ENCODE peak calls at places on chromosome 4, in four cellular contexts. One of them, this sample, is unnamed. For H3K4me1, the result is how much of the 10 kb centered on the place peaks cover.

GRCh38 chr4:85128246-85129204 is 162.0 kb upstream of the WDFY3 start:
- DNase-seq in cardiac muscle cell: no peak
- DNase-seq in uterus: no peak
- DNase-seq in neural progenitor cell: peak
- DNase-seq in this sample: no peak

GRCh38 chr4:26181616-26182015 is 139.2 kb upstream of the RBPJ start:
- DNase-seq in neural progenitor cell: no peak
- DNase-seq in cardiac muscle cell: no peak
- DNase-seq in uterus: no peak
- DNase-seq in this sample: no peak

GRCh38 chr4:147371661-147372060 is 109.2 kb upstream of the EDNRA start:
- DNase-seq in uterus: no peak
- DNase-seq in neural progenitor cell: no peak
- DNase-seq in cardiac muscle cell: peak
- DNase-seq in this sample: no peak

GRCh38 chr4:163142246-163142645 is 24.4 kb downstream of the NAF1 start:
- DNase-seq in neural progenitor cell: no peak
- DNase-seq in cardiac muscle cell: no peak
- DNase-seq in uterus: no peak
- DNase-seq in this sample: no peak

GRCh38 chr4:33715996-33716395 is 2528.3 kb downstream of the ARAP2 start:
- DNase-seq in uterus: no peak
- DNase-seq in neural progenitor cell: no peak
- DNase-seq in cardiac muscle cell: peak
- DNase-seq in this sample: no peak

GRCh38 chr4:88791274-88791673 is 93.6 kb upstream of the NAP1L5 start:
- DNase-seq in neural progenitor cell: no peak
- DNase-seq in cardiac muscle cell: peak
- DNase-seq in uterus: no peak
- DNase-seq in this sample: no peak

GRCh38 chr4:159175165-159175988 is 72.5 kb downstream of the RAPGEF2 start:
- DNase-seq in cardiac muscle cell: peak
- DNase-seq in uterus: peak
- DNase-seq in neural progenitor cell: peak
- DNase-seq in this sample: peak

GRCh38 chr4:96352051-96352517 is 512.2 kb downstream of the PDHA2 start:
- DNase-seq in neural progenitor cell: peak
- DNase-seq in uterus: no peak
- DNase-seq in cardiac muscle cell: peak
- DNase-seq in this sample: no peak

GRCh38 chr4:158895797-158896442 is 127.1 kb downstream of the FNIP2 start:
- DNase-seq in uterus: no peak
- DNase-seq in cardiac muscle cell: peak
- DNase-seq in neural progenitor cell: peak
- DNase-seq in this sample: no peak

GRCh38 chr4:8507251-8507570 is 66.6 kb downstream of the TRMT44 start:
- DNase-seq in uterus: no peak
- DNase-seq in neural progenitor cell: no peak
- DNase-seq in cardiac muscle cell: peak
- DNase-seq in this sample: no peak

GRCh38 chr4:7647932-7648812 is 213.4 kb upstream of the PSAPL1 start:
- DNase-seq in neural progenitor cell: no peak
- DNase-seq in uterus: no peak
- DNase-seq in cardiac muscle cell: peak
- DNase-seq in this sample: no peak

GRCh38 chr4:17463606-17464005 is 48.3 kb downstream of the QDPR start:
- DNase-seq in cardiac muscle cell: no peak
- DNase-seq in neural progenitor cell: no peak
- DNase-seq in uterus: no peak
- DNase-seq in this sample: no peak

GRCh38 chr4:146436423-146437162 is 85.1 kb downstream of the SLC10A7 start:
- DNase-seq in uterus: no peak
- DNase-seq in cardiac muscle cell: no peak
- DNase-seq in neural progenitor cell: peak
- DNase-seq in this sample: no peak

GRCh38 chr4:184287697-184288255 is 70.1 kb upstream of the ENPP6 start:
- DNase-seq in cardiac muscle cell: peak
- DNase-seq in neural progenitor cell: peak
- DNase-seq in uterus: no peak
- DNase-seq in this sample: no peak

GRCh38 chr4:124111922-124112321 is 600.6 kb downstream of the ANKRD50 start:
- DNase-seq in neural progenitor cell: peak
- DNase-seq in cardiac muscle cell: peak
- DNase-seq in uterus: no peak
- DNase-seq in this sample: no peak

GRCh38 chr4:160175064-160175643 is 1072.3 kb downstream of the RAPGEF2 start:
- DNase-seq in cardiac muscle cell: no peak
- DNase-seq in neural progenitor cell: peak
- DNase-seq in uterus: no peak
- DNase-seq in this sample: no peak

GRCh38 chr4:174265917-174266316 is 17.6 kb downstream of the FBXO8 start:
- DNase-seq in neural progenitor cell: no peak
- DNase-seq in uterus: no peak
- DNase-seq in cardiac muscle cell: no peak
- DNase-seq in this sample: no peak

GRCh38 chr4:41991916-41992767 is 1.8 kb downstream of the SLC30A9 start:
- DNase-seq in neural progenitor cell: no peak
- DNase-seq in uterus: no peak
- DNase-seq in cardiac muscle cell: peak
- DNase-seq in this sample: no peak

GRCh38 chr4:173782660-173783059 is 252.6 kb upstream of the HAND2 start:
- DNase-seq in uterus: no peak
- DNase-seq in cardiac muscle cell: no peak
- DNase-seq in neural progenitor cell: no peak
- DNase-seq in this sample: no peak

GRCh38 chr4:17494258-17494657 is 17.6 kb downstream of the QDPR start:
- DNase-seq in cardiac muscle cell: peak
- DNase-seq in neural progenitor cell: no peak
- DNase-seq in uterus: peak
- DNase-seq in this sample: no peak

GRCh38 chr4:84085986-84086385 is 413.1 kb downstream of the NKX6-1 start:
- DNase-seq in cardiac muscle cell: no peak
- DNase-seq in uterus: no peak
- DNase-seq in neural progenitor cell: no peak
- DNase-seq in this sample: no peak

GRCh38 chr4:24686866-24687672 is 102.7 kb upstream of the DHX15 start:
- DNase-seq in cardiac muscle cell: peak
- DNase-seq in uterus: no peak
- DNase-seq in neural progenitor cell: peak
- DNase-seq in this sample: peak

GRCh38 chr4:165737309-165737972 is 135.6 kb upstream of the TLL1 start:
- DNase-seq in neural progenitor cell: no peak
- DNase-seq in uterus: no peak
- DNase-seq in cardiac muscle cell: no peak
- DNase-seq in this sample: no peak

GRCh38 chr4:83535520-83535944 is 376 bp upstream of the GPAT3 start:
- DNase-seq in neural progenitor cell: peak
- DNase-seq in cardiac muscle cell: peak
- DNase-seq in uterus: peak
- DNase-seq in this sample: peak

GRCh38 chr4:13546855-13547562 is 2.7 kb upstream of the NKX3-2 start:
- DNase-seq in uterus: no peak
- DNase-seq in cardiac muscle cell: no peak
- DNase-seq in neural progenitor cell: peak
- DNase-seq in this sample: no peak

GRCh38 chr4:170497105-170497504 is 407.3 kb upstream of the AADAT start:
- DNase-seq in cardiac muscle cell: no peak
- DNase-seq in neural progenitor cell: peak
- DNase-seq in uterus: no peak
- DNase-seq in this sample: no peak

GRCh38 chr4:147078875-147079658 is 133.4 kb upstream of the TTC29 start:
- DNase-seq in uterus: peak
- DNase-seq in neural progenitor cell: no peak
- DNase-seq in cardiac muscle cell: peak
- DNase-seq in this sample: peak

GRCh38 chr4:145230726-145231125 is 50.3 kb upstream of the OTUD4 start:
- DNase-seq in cardiac muscle cell: peak
- DNase-seq in neural progenitor cell: no peak
- DNase-seq in uterus: no peak
- DNase-seq in this sample: no peak

GRCh38 chr4:150402968-150403367 is 179.0 kb upstream of the MAB21L2 start:
- DNase-seq in cardiac muscle cell: no peak
- DNase-seq in neural progenitor cell: peak
- DNase-seq in uterus: no peak
- DNase-seq in this sample: peak

GRCh38 chr4:41124916-41125548 is 89.3 kb downstream of the APBB2 start:
- DNase-seq in cardiac muscle cell: no peak
- DNase-seq in neural progenitor cell: no peak
- DNase-seq in uterus: no peak
- DNase-seq in this sample: no peak

GRCh38 chr4:91830681-91831395 is 472.9 kb upstream of the GRID2 start:
- DNase-seq in uterus: no peak
- DNase-seq in cardiac muscle cell: no peak
- DNase-seq in neural progenitor cell: no peak
- DNase-seq in this sample: no peak

GRCh38 chr4:55866290-55866907 is 13.0 kb downstream of the EXOC1 start:
- DNase-seq in uterus: no peak
- DNase-seq in cardiac muscle cell: peak
- DNase-seq in neural progenitor cell: no peak
- DNase-seq in this sample: no peak

GRCh38 chr4:76448211-76448610 is 13.2 kb downstream of the SHROOM3 start:
- DNase-seq in cardiac muscle cell: no peak
- DNase-seq in neural progenitor cell: no peak
- DNase-seq in uterus: no peak
- DNase-seq in this sample: no peak

GRCh38 chr4:61511716-61512488 is 311.8 kb downstream of the ADGRL3 start:
- DNase-seq in uterus: no peak
- DNase-seq in neural progenitor cell: no peak
- DNase-seq in cardiac muscle cell: peak
- DNase-seq in this sample: no peak

GRCh38 chr4:94516999-94517398 is 65.3 kb downstream of the PDLIM5 start:
- DNase-seq in uterus: peak
- DNase-seq in cardiac muscle cell: peak
- DNase-seq in neural progenitor cell: no peak
- DNase-seq in this sample: no peak

GRCh38 chr4:161952382-161952781 is 211.4 kb downstream of the FSTL5 start:
- DNase-seq in cardiac muscle cell: peak
- DNase-seq in neural progenitor cell: no peak
- DNase-seq in uterus: no peak
- DNase-seq in this sample: no peak

GRCh38 chr4:123362103-123362502 is 34.5 kb upstream of the SPRY1 start:
- DNase-seq in cardiac muscle cell: no peak
- DNase-seq in uterus: no peak
- DNase-seq in neural progenitor cell: no peak
- DNase-seq in this sample: no peak

GRCh38 chr4:180538384-180539052 is 1704.7 kb upstream of the TENM3 start:
- DNase-seq in cardiac muscle cell: no peak
- DNase-seq in neural progenitor cell: no peak
- DNase-seq in uterus: no peak
- DNase-seq in this sample: no peak
- H3K4me1 ChIP-seq in cardiac muscle cell: under half
- H3K4me1 ChIP-seq in neural progenitor cell: under half
- H3K4me1 ChIP-seq in uterus: under half
- H3K4me1 ChIP-seq in this sample: under half

GRCh38 chr4:152784490-152785195 is 4.9 kb downstream of the ARFIP1 start:
- DNase-seq in cardiac muscle cell: peak
- DNase-seq in uterus: no peak
- DNase-seq in neural progenitor cell: no peak
- DNase-seq in this sample: no peak
- H3K4me1 ChIP-seq in cardiac muscle cell: under half
- H3K4me1 ChIP-seq in uterus: under half
- H3K4me1 ChIP-seq in neural progenitor cell: under half
- H3K4me1 ChIP-seq in this sample: half or more

GRCh38 chr4:178322524-178323183 is 880.4 kb upstream of the AGA start:
- DNase-seq in cardiac muscle cell: no peak
- DNase-seq in neural progenitor cell: no peak
- DNase-seq in uterus: no peak
- DNase-seq in this sample: no peak
- H3K4me1 ChIP-seq in cardiac muscle cell: under half
- H3K4me1 ChIP-seq in neural progenitor cell: under half
- H3K4me1 ChIP-seq in uterus: under half
- H3K4me1 ChIP-seq in this sample: under half

GRCh38 chr4:47849466-47849865 is 11.6 kb upstream of the CORIN start:
- DNase-seq in uterus: no peak
- DNase-seq in cardiac muscle cell: no peak
- DNase-seq in neural progenitor cell: no peak
- DNase-seq in this sample: no peak
- H3K4me1 ChIP-seq in uterus: under half
- H3K4me1 ChIP-seq in cardiac muscle cell: under half
- H3K4me1 ChIP-seq in neural progenitor cell: under half
- H3K4me1 ChIP-seq in this sample: under half

GRCh38 chr4:78565971-78566372 is 14.4 kb downstream of the ANXA3 start:
- DNase-seq in uterus: no peak
- DNase-seq in neural progenitor cell: no peak
- DNase-seq in cardiac muscle cell: peak
- DNase-seq in this sample: no peak
- H3K4me1 ChIP-seq in uterus: under half
- H3K4me1 ChIP-seq in neural progenitor cell: under half
- H3K4me1 ChIP-seq in cardiac muscle cell: under half
- H3K4me1 ChIP-seq in this sample: half or more

GRCh38 chr4:113695328-113696169 is 66.0 kb downstream of the CAMK2D start:
- DNase-seq in cardiac muscle cell: peak
- DNase-seq in uterus: no peak
- DNase-seq in neural progenitor cell: no peak
- DNase-seq in this sample: no peak

GRCh38 chr4:113697429-113697828 is 64.1 kb downstream of the CAMK2D start:
- DNase-seq in neural progenitor cell: no peak
- DNase-seq in cardiac muscle cell: no peak
- DNase-seq in uterus: no peak
- DNase-seq in this sample: no peak

GRCh38 chr4:113699772-113700171 is 61.8 kb downstream of the CAMK2D start:
- DNase-seq in cardiac muscle cell: no peak
- DNase-seq in uterus: no peak
- DNase-seq in neural progenitor cell: no peak
- DNase-seq in this sample: no peak

GRCh38 chr4:113701156-113701555 is 60.4 kb downstream of the CAMK2D start:
- DNase-seq in cardiac muscle cell: no peak
- DNase-seq in uterus: no peak
- DNase-seq in neural progenitor cell: no peak
- DNase-seq in this sample: no peak

GRCh38 chr4:113700602-113701150 is 60.9 kb downstream of the CAMK2D start:
- DNase-seq in neural progenitor cell: no peak
- DNase-seq in uterus: no peak
- DNase-seq in cardiac muscle cell: no peak
- DNase-seq in this sample: no peak
- H3K4me1 ChIP-seq in neural progenitor cell: under half
- H3K4me1 ChIP-seq in uterus: under half
- H3K4me1 ChIP-seq in cardiac muscle cell: under half
- H3K4me1 ChIP-seq in this sample: half or more

GRCh38 chr4:4810778-4811177 is 48.7 kb upstream of the MSX1 start:
- DNase-seq in cardiac muscle cell: no peak
- DNase-seq in uterus: no peak
- DNase-seq in neural progenitor cell: no peak
- DNase-seq in this sample: no peak

GRCh38 chr4:4812145-4812782 is 47.2 kb upstream of the MSX1 start:
- DNase-seq in neural progenitor cell: no peak
- DNase-seq in uterus: no peak
- DNase-seq in cardiac muscle cell: no peak
- DNase-seq in this sample: no peak

GRCh38 chr4:4805805-4806345 is 53.6 kb upstream of the MSX1 start:
- DNase-seq in neural progenitor cell: no peak
- DNase-seq in cardiac muscle cell: no peak
- DNase-seq in uterus: no peak
- DNase-seq in this sample: no peak

GRCh38 chr4:4810365-4810764 is 49.1 kb upstream of the MSX1 start:
- DNase-seq in cardiac muscle cell: no peak
- DNase-seq in neural progenitor cell: no peak
- DNase-seq in uterus: no peak
- DNase-seq in this sample: no peak
- H3K4me1 ChIP-seq in cardiac muscle cell: under half
- H3K4me1 ChIP-seq in neural progenitor cell: under half
- H3K4me1 ChIP-seq in uterus: under half
- H3K4me1 ChIP-seq in this sample: under half